ENCODE peak calls at places on chromosomes 1 and 21, in ten cellular contexts. K is SHP77, P is fibroblast of the aortic adventitia, E is suprapubic skin, Q is HAP-1, R is HT1080, A is COR-L47, I is GM23248, G is NT2/D1, N is HEK293T. S is an unnamed sample.

GRCh38 chr1:211541715-211542477 is 37.1 kb downstream of the SLC30A1 start:
- DNase-seq in I (no peak), G (no peak), A (no peak), Q (no peak), R (no peak), N (no peak), P (peak; percentile 16), K (no peak), E (no peak), S (no peak)

GRCh38 chr1:201172336-201172735 is 18.1 kb upstream of the TMEM9 start:
- DNase-seq in R (no peak), K (no peak), E (no peak), I (no peak), Q (no peak), P (no peak), G (no peak), N (no peak), A (no peak), S (no peak)

GRCh38 chr1:241606544-241606943 is 33.6 kb downstream of the CHML start:
- DNase-seq in I (no peak), E (no peak), A (no peak), N (no peak), R (peak; percentile 50), P (no peak), Q (no peak), K (no peak), G (no peak), S (no peak)

GRCh38 chr1:28329395-28330153 is 734 bp downstream of the MED18 start:
- DNase-seq in E (no peak), K (peak; percentile 16), R (peak; percentile 18), N (no peak), I (peak; percentile 67), Q (peak; percentile 48), G (peak; percentile 28), P (peak; percentile 30), A (peak; percentile 22), S (peak; percentile 64)

GRCh38 chr1:53590104-53590503 is 130.9 kb downstream of the DMRTB1 start:
- DNase-seq in E (no peak), A (no peak), I (no peak), K (no peak), N (no peak), P (no peak), G (no peak), R (no peak), Q (no peak), S (no peak)

GRCh38 chr1:180156201-180156600 is 1.5 kb downstream of the QSOX1 start:
- DNase-seq in I (no peak), G (no peak), R (no peak), E (no peak), N (no peak), A (no peak), Q (no peak), P (no peak), K (no peak), S (peak; percentile 71)

GRCh38 chr1:181459067-181459466 is 24.2 kb upstream of the CACNA1E start:
- DNase-seq in K (no peak), Q (no peak), R (no peak), E (no peak), N (no peak), G (no peak), A (no peak), I (no peak), P (no peak), S (no peak)

GRCh38 chr1:223733898-223734852 is 21.8 kb downstream of the CAPN2 start:
- DNase-seq in N (no peak), A (no peak), Q (no peak), I (no peak), G (no peak), E (no peak), P (no peak), K (no peak), R (no peak), S (no peak)

GRCh38 chr1:162498442-162498785 is 796 bp downstream of the UHMK1 start:
- DNase-seq in N (no peak), E (no peak), Q (no peak), P (no peak), A (no peak), R (no peak), G (no peak), K (no peak), I (peak; percentile 50), S (peak; percentile 68)

GRCh38 chr1:227586733-227587132 is 23.4 kb downstream of the ZNF678 start:
- DNase-seq in Q (no peak), K (no peak), N (no peak), R (no peak), A (no peak), P (no peak), I (no peak), G (peak; percentile 44), E (no peak), S (no peak)

GRCh38 chr1:160139840-160140239 is 11.6 kb upstream of the ATP1A4 start:
- DNase-seq in P (no peak), G (no peak), R (no peak), A (no peak), E (no peak), Q (no peak), I (no peak), K (no peak), N (no peak), S (no peak)

GRCh38 chr1:169250795-169251194 is 116.8 kb downstream of the NME7 start:
- DNase-seq in N (no peak), G (no peak), R (no peak), A (no peak), E (no peak), I (no peak), K (no peak), Q (no peak), P (no peak), S (no peak)

GRCh38 chr1:155649689-155650088 is 38.9 kb downstream of the YY1AP1 start:
- DNase-seq in P (no peak), G (no peak), R (no peak), Q (no peak), N (no peak), A (no peak), K (no peak), E (no peak), I (no peak), S (peak; percentile 72)

GRCh38 chr1:184163674-184164470 is 112.3 kb downstream of the TSEN15 start:
- DNase-seq in E (no peak), I (peak; percentile 74), N (no peak), Q (no peak), R (peak; percentile 69), K (no peak), G (peak; percentile 68), P (peak; percentile 73), A (no peak), S (peak; percentile 28)

GRCh38 chr1:14190508-14190907 is 408.0 kb upstream of the KAZN start:
- DNase-seq in I (peak; percentile 37), E (no peak), P (no peak), A (no peak), N (no peak), K (no peak), G (no peak), Q (no peak), R (peak; percentile 55), S (no peak)

GRCh38 chr1:9352364-9353140 is 59.9 kb downstream of the SPSB1 start:
- DNase-seq in K (no peak), N (no peak), E (no peak), P (no peak), R (no peak), G (no peak), Q (no peak), A (no peak), I (no peak), S (no peak)

GRCh38 chr1:244214009-244214967 is 163.2 kb downstream of the ZBTB18 start:
- DNase-seq in P (peak; percentile 61), N (peak; percentile 73), A (no peak), Q (peak; percentile 39), E (no peak), G (peak; percentile 90), I (no peak), K (peak; percentile 56), R (peak; percentile 95), S (no peak)

GRCh38 chr1:7898962-7899361 is 41.7 kb downstream of the TNFRSF9 start:
- DNase-seq in E (no peak), I (no peak), R (no peak), K (no peak), P (no peak), Q (no peak), N (no peak), G (no peak), A (no peak), S (no peak)

GRCh38 chr1:212470059-212470458 is 37.3 kb downstream of the NENF start:
- DNase-seq in E (peak; percentile 90), A (no peak), I (peak; percentile 99), R (peak; percentile 92), P (peak; percentile 100), Q (no peak), K (peak; percentile 18), G (no peak), N (no peak), S (no peak)

GRCh38 chr1:33517596-33518250 is 45.3 kb downstream of the ZSCAN20 start:
- DNase-seq in N (no peak), I (peak; percentile 13), Q (no peak), G (no peak), R (peak; percentile 15), E (no peak), A (no peak), K (no peak), P (peak; percentile 14), S (no peak)

GRCh38 chr1:116485071-116485735 is 85.6 kb downstream of the CD58 start:
- DNase-seq in Q (peak; percentile 95), A (peak; percentile 90), G (peak; percentile 97), P (peak; percentile 89), K (peak; percentile 82), R (peak; percentile 75), I (peak; percentile 89), N (peak; percentile 89), E (peak; percentile 91), S (peak; percentile 90)

GRCh38 chr21:43639470-43640178 is 19.7 kb downstream of the HSF2BP start:
- DNase-seq in E (no peak), P (peak; percentile 87), N (no peak), R (no peak), G (no peak), A (no peak), Q (no peak), I (peak; percentile 81), K (no peak), S (peak; percentile 78)

GRCh38 chr1:206856674-206857464 is 8.6 kb upstream of the IL20 start:
- DNase-seq in G (no peak), P (no peak), A (no peak), R (no peak), Q (no peak), K (no peak), I (peak; percentile 31), E (no peak), N (peak; percentile 45), S (peak; percentile 33)

GRCh38 chr1:59750612-59751395 is 63.9 kb upstream of the HOOK1 start:
- DNase-seq in K (no peak), A (no peak), R (peak; percentile 91), Q (no peak), E (no peak), P (peak; percentile 85), I (peak; percentile 96), N (no peak), G (no peak), S (no peak)

GRCh38 chr21:20999567-21000169 is 1.5 kb downstream of the NCAM2 start:
- DNase-seq in A (peak; percentile 36), E (no peak), I (peak; percentile 50), R (peak; percentile 20), N (peak; percentile 51), Q (peak; percentile 59), P (peak; percentile 80), G (no peak), K (peak; percentile 22), S (peak; percentile 84)

GRCh38 chr1:154999651-155000474 is 2.7 kb upstream of the ZBTB7B start:
- DNase-seq in N (no peak), G (no peak), Q (peak; percentile 76), K (peak; percentile 68), R (no peak), I (peak; percentile 35), A (peak; percentile 29), P (no peak), E (peak; percentile 68), S (peak; percentile 92)

GRCh38 chr1:6599141-6599975 is 3.3 kb downstream of the KLHL21 start:
- DNase-seq in I (peak; percentile 48), N (no peak), G (no peak), Q (no peak), P (no peak), E (no peak), K (no peak), R (no peak), A (no peak), S (no peak)

GRCh38 chr1:206786212-206786886 is 14.1 kb upstream of the IL10 start:
- DNase-seq in I (no peak), A (no peak), G (no peak), E (no peak), R (no peak), K (no peak), Q (no peak), P (no peak), N (no peak), S (no peak)

S was measured in OCI-M1.